ENCODE peak calls at places on chromosomes 6 and 20, in ten cellular contexts. W is posterior cingulate gyrus; H is activated T-helper 1 cell treated with anti-CD3 and anti-CD28 coated beads, Interleukin-2, amount 50 U/mL, for 16 hours; B is CD4-positive, alpha-beta T cell; K is HS-5; F is heart right ventricle; E is HCT116; R is iPS-NIHi11; G is SK-N-SH; T is PC-9. O is an unnamed sample.

GRCh38 chr6:130696806-130697205 is 130.4 kb upstream of the SMLR1 start:
- DNase-seq in W (no peak), H (no peak), B (no peak), K (no peak), F (no peak), E (no peak), R (no peak), G (no peak), T (no peak), O (no peak)

GRCh38 chr6:74318738-74319137 is 622.7 kb downstream of the CD109 start:
- DNase-seq in W (no peak), H (no peak), B (no peak), K (no peak), F (no peak), E (no peak), R (no peak), G (no peak), T (no peak), O (no peak)

GRCh38 chr6:160249687-160250086 is 8.9 kb downstream of the SLC22A2 start:
- DNase-seq in W (no peak), H (no peak), B (no peak), K (no peak), F (no peak), E (no peak), R (no peak), G (no peak), T (no peak), O (no peak)

GRCh38 chr6:96015321-96015790 is 418 bp upstream of the FUT9 start:
- DNase-seq in W (peak), H (no peak), B (no peak), K (no peak), F (no peak), E (no peak), R (no peak), G (no peak), T (peak), O (peak)

GRCh38 chr6:73074175-73074574 is 151.1 kb downstream of the KHDC1L start:
- DNase-seq in W (no peak), H (no peak), B (no peak), K (peak), F (no peak), E (no peak), R (no peak), G (no peak), T (no peak), O (no peak)

GRCh38 chr20:25025986-25026605 is 31.8 kb downstream of the ACSS1 start:
- DNase-seq in W (peak), H (no peak), B (no peak), K (no peak), F (no peak), E (no peak), R (no peak), G (no peak), T (no peak), O (no peak)

GRCh38 chr6:140559458-140559857 is 1185.0 kb upstream of the CITED2 start:
- DNase-seq in W (no peak), H (no peak), B (no peak), K (no peak), F (no peak), E (no peak), R (no peak), G (no peak), T (no peak), O (no peak)

GRCh38 chr6:141326426-141326825 is 806.3 kb upstream of the GJE1 start:
- DNase-seq in W (no peak), H (peak), B (peak), K (peak), F (no peak), E (peak), R (peak), G (no peak), T (peak), O (no peak)

GRCh38 chr20:33909331-33909921 is 84.3 kb upstream of the RALY start:
- DNase-seq in W (no peak), H (no peak), B (no peak), K (peak), F (no peak), E (peak), R (no peak), G (no peak), T (peak), O (no peak)